ENCODE peak calls at places on chromosomes 16 and 17, in four cellular contexts. H is B cell, M is neural progenitor cell, J is prostate gland. B is an unnamed sample.

GRCh38 chr16:65227041-65227835 is 105.4 kb upstream of the CDH11 start:
- DNase-seq in J (no peak), H (no peak), M (no peak), B (no peak)

GRCh38 chr17:17350491-17351355 is 47.5 kb downstream of the NT5M start:
- DNase-seq in H (no peak), J (no peak), M (peak; percentile 38), B (no peak)

GRCh38 chr16:11676799-11677198 is 8.5 kb downstream of the SNN start:
- DNase-seq in H (no peak), M (no peak), J (peak; percentile 76), B (no peak)

GRCh38 chr16:56353054-56353921 is 72.1 kb downstream of the AMFR start:
- DNase-seq in J (no peak), M (no peak), H (no peak), B (no peak)

GRCh38 chr17:81519284-81520020 is 6.9 kb upstream of the ACTG1 start:
- DNase-seq in M (peak; percentile 70), H (peak; percentile 88), J (peak; percentile 60), B (no peak)

GRCh38 chr17:17510456-17511292 is 14.5 kb upstream of the RASD1 start:
- DNase-seq in H (no peak), J (no peak), M (no peak), B (no peak)

GRCh38 chr16:67040906-67041305 is 12.0 kb downstream of the CBFB start:
- DNase-seq in J (no peak), M (no peak), H (no peak), B (no peak)

GRCh38 chr16:54718376-54718775 is 212.3 kb upstream of the IRX5 start:
- DNase-seq in M (no peak), J (no peak), H (no peak), B (no peak)

GRCh38 chr17:80769516-80769915 is 222.1 kb upstream of the CHMP6 start:
- DNase-seq in H (no peak), M (no peak), J (no peak), B (no peak)

GRCh38 chr16:28981517-28981916 is 3.3 kb upstream of the LAT start:
- DNase-seq in M (peak; percentile 29), H (peak; percentile 37), J (no peak), B (no peak)

GRCh38 chr17:49640556-49640955 is 37.3 kb downstream of the SPOP start:
- DNase-seq in H (no peak), M (no peak), J (no peak), B (no peak)

GRCh38 chr17:33056392-33057146 is 64.9 kb downstream of the SPACA3 start:
- DNase-seq in J (no peak), H (no peak), M (no peak), B (no peak)

GRCh38 chr16:52872706-52873105 is 180.0 kb downstream of the CHD9NB start:
- DNase-seq in H (no peak), J (no peak), M (no peak), B (no peak)

GRCh38 chr17:39365252-39365651 is 36.2 kb downstream of the FBXL20 start:
- DNase-seq in M (no peak), J (no peak), H (no peak), B (no peak)

GRCh38 chr17:40190197-40191021 is 13.1 kb downstream of the RAPGEFL1 start:
- DNase-seq in H (peak; percentile 62), M (peak; percentile 63), J (no peak), B (no peak)

GRCh38 chr16:87955302-87956168 is 4.3 kb downstream of the BANP start:
- DNase-seq in H (no peak), J (no peak), M (no peak), B (no peak)

GRCh38 chr16:9372934-9373890 is 281.8 kb downstream of the HAPSTR1 start:
- DNase-seq in J (no peak), M (peak; percentile 26), H (no peak), B (no peak)

GRCh38 chr16:68590201-68590994 is 51.3 kb downstream of the ZFP90 start:
- DNase-seq in J (peak; percentile 63), H (peak; percentile 38), M (peak; percentile 86), B (no peak)

GRCh38 chr17:1532836-1533602 is 16.6 kb upstream of the INPP5K start:
- DNase-seq in H (peak; percentile 74), J (no peak), M (peak; percentile 69), B (no peak)

GRCh38 chr16:24010440-24011089 is 174.8 kb downstream of the PRKCB start:
- DNase-seq in J (peak; percentile 83), M (peak; percentile 92), H (peak; percentile 89), B (peak; percentile 16)

GRCh38 chr17:67476787-67477335 is 99.8 kb downstream of the PITPNC1 start:
- DNase-seq in M (no peak), H (no peak), J (no peak), B (no peak)

GRCh38 chr17:45306094-45306493 is 10.7 kb downstream of the MAP3K14 start:
- DNase-seq in M (no peak), J (no peak), H (no peak), B (no peak)

GRCh38 chr16:86073103-86073625 is 174.2 kb downstream of the IRF8 start:
- DNase-seq in J (no peak), H (no peak), M (no peak), B (no peak)
- TF ChIP-seq CTCF in J (no peak), H (peak; percentile 44), M (no peak), B (no peak)

DNA sequence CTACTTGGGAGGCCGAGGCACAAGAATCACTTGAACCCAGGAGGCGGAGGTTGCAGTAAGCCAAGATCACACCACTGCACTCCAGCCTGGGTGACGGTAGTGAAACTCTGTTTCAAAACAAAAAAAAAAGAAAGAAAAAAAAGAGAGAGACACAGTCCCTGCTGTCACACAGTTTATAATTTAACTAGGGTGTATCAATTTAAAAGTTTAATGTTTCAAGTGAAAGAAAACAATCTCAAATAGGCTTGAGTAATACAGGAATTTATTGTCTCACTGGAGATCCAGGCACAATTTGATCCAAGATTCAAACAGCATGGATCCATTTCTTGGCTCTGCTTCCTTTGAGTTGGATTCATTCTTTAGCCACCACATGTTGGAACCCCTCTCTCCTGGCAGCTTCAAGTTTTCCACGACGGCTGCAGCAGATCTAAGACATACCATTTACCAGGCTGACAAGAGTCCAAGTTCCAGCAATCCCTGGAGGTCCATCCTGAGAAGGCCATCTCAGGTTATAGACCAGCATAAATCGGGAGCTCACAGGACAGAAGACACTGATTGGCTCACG is 97.5 kb downstream of the YPEL2 start:
- DNase-seq in H (no peak), M (no peak), J (no peak), B (no peak)
- TF ChIP-seq CTCF in H (no peak), M (no peak), J (no peak), B (no peak)

GRCh38 chr17:8991514-8992285 is 26.2 kb upstream of the PIK3R5 start:
- DNase-seq in H (peak; percentile 71), J (peak; percentile 61), M (peak; percentile 89), B (peak; percentile 7)
- TF ChIP-seq CTCF in H (peak; percentile 80), J (peak; percentile 69), M (peak; percentile 89), B (peak; percentile 84)

GRCh38 chr17:34517406-34517805 is 62.0 kb upstream of the TMEM132E start:
- DNase-seq in H (no peak), M (no peak), J (no peak), B (no peak)

DNA sequence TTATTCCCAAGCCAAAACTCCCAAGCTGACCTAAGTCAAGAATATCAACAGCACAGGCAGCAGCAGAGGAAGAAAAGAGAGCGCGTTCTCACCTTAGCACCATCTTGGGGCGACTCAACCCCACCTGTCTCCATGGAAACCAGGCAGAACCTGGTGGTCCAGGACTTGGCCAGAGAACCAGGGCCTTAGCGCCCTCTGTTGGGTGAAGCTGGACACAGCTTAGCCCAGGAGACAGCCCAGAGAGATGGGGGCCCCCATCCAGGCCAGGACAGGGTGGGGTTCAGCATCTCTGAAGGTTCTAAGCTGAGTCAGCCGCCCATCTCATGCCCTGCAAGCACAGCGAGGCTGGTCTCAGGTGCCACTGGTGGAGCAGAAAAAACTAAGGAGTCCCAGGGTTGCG is 60.1 kb upstream of the TMEM132E start:
- DNase-seq in H (peak; percentile 11), J (no peak), M (peak; percentile 86), B (no peak)
- TF ChIP-seq CTCF in H (peak; percentile 29), J (no peak), M (peak; percentile 80), B (peak; percentile 64)

DNA sequence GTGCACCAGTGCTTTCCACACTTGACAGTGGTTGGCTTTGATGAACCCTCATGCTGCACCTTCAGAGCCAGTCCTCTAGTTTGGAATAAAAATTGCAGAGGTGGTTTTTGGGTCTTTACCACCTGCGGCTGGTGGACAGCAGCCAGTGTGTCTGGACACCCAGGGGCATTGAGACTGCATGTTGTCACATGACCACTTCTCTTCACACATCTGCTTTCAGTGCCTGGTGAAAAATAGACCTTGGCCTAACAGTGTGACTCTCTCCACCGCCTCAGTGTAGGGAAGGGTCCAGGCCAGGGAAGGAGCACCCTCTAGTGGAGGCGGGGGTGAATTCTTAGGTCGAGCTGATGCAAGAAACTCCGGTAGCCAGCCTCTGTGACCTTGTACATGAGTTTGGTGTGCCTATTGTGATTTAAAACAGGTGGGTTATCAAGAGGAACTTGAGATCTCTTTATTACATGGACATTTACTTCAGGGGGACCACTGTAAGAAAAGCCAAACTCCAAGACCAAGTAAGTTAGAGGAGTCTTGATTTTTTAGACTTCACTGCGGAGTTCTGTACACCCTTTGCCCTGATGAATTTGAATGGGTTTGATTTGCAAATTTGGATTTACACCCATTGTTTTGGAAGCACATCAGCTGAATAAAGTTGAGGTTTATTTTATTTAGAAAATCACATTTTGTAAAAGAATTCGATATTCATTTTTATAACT is 17.9 kb downstream of the GOSR2 start:
- DNase-seq in H (peak; percentile 74), J (peak; percentile 60), M (peak; percentile 76), B (no peak)
- TF ChIP-seq CTCF in H (peak; percentile 82), J (peak; percentile 26), M (peak; percentile 79), B (peak; percentile 94)

GRCh38 chr16:89510526-89510925 is 2.3 kb downstream of the SPG7 start:
- DNase-seq in J (no peak), M (no peak), H (no peak), B (no peak)

GRCh38 chr16:89506113-89506504 is 2.1 kb upstream of the SPG7 start:
- DNase-seq in H (no peak), M (no peak), J (no peak), B (no peak)

GRCh38 chr16:89506791-89507191 is 1.4 kb upstream of the SPG7 start:
- DNase-seq in M (no peak), H (no peak), J (no peak), B (no peak)

GRCh38 chr16:89507219-89507833 is 877 bp upstream of the SPG7 start:
- DNase-seq in J (no peak), M (no peak), H (no peak), B (no peak)

DNA sequence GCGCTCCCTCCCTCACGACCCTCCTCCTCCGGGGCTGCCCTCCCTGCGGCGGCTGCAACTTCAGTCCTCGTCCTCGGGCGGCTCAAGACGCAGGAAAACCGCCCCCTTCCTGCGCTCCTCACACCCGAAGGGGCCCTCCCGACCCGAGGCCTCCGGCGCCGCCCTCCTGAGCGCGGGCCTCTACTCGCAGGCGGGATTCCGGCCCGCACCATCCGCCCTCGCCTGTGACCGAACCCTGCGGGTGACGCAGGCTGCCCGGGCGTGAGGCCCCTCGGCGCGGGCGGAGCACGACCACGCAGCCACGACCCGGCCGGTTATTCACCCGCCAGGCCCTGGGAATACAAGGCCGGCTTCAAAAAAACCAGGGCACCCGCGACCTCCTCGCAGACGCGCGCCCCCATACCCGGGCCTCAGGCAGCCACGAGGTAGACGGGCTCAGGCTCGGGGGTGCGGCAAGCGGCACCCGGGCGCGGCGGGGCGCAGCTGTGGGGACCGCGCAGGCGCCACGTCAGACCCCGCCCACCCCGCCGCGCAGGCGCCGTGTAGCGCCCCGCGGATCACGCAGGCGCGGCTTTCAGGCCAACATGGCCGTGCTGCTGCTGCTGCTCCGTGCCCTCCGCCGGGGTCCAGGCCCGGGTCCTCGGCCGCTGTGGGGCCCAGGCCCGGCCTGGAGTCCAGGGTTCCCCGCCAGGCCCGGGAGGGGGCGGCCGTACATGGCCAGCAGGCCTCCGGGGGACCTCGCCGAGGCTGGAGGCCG is at the start of gene SPG7:
- DNase-seq in H (peak; percentile 98), J (peak; percentile 77), M (peak; percentile 96), B (no peak)
- TF ChIP-seq CTCF in H (no peak), J (no peak), M (no peak), B (no peak)